ENCODE peak calls at places on chromosomes 12 and 14, in ten cellular contexts. One of them, this sample, is unnamed.

GRCh38 chr12:89245090-89245489 is 107.2 kb downstream of the DUSP6 start:
- DNase-seq in colonic mucosa: no peak
- DNase-seq in upper lobe of right lung: no peak
- DNase-seq in left ventricle myocardium inferior: no peak
- DNase-seq in BE2C: no peak
- DNase-seq in Peyer's patch: no peak
- DNase-seq in fibroblast of pulmonary artery: peak; percentile 54
- DNase-seq in stomach: no peak
- DNase-seq in choroid plexus epithelial cell: peak; percentile 60
- DNase-seq in tibial nerve: no peak
- DNase-seq in this sample: peak; percentile 80

GRCh38 chr14:81165188-81165587 is 55.6 kb downstream of the GTF2A1 start:
- DNase-seq in fibroblast of pulmonary artery: peak; percentile 32
- DNase-seq in upper lobe of right lung: no peak
- DNase-seq in tibial nerve: no peak
- DNase-seq in left ventricle myocardium inferior: no peak
- DNase-seq in stomach: no peak
- DNase-seq in choroid plexus epithelial cell: no peak
- DNase-seq in colonic mucosa: no peak
- DNase-seq in Peyer's patch: no peak
- DNase-seq in BE2C: no peak
- DNase-seq in this sample: no peak

GRCh38 chr12:93158065-93158843 is 219.5 kb upstream of the NUDT4 start:
- DNase-seq in choroid plexus epithelial cell: no peak
- DNase-seq in stomach: no peak
- DNase-seq in Peyer's patch: no peak
- DNase-seq in upper lobe of right lung: no peak
- DNase-seq in colonic mucosa: no peak
- DNase-seq in BE2C: no peak
- DNase-seq in left ventricle myocardium inferior: no peak
- DNase-seq in tibial nerve: no peak
- DNase-seq in fibroblast of pulmonary artery: no peak
- DNase-seq in this sample: no peak

GRCh38 chr14:52473557-52473956 is 78.7 kb downstream of the TXNDC16 start:
- DNase-seq in upper lobe of right lung: no peak
- DNase-seq in Peyer's patch: no peak
- DNase-seq in colonic mucosa: no peak
- DNase-seq in fibroblast of pulmonary artery: peak; percentile 71
- DNase-seq in left ventricle myocardium inferior: no peak
- DNase-seq in tibial nerve: no peak
- DNase-seq in stomach: no peak
- DNase-seq in BE2C: no peak
- DNase-seq in choroid plexus epithelial cell: peak; percentile 76
- DNase-seq in this sample: peak; percentile 62

GRCh38 chr14:42683690-42684089 is 1077.0 kb downstream of the LRFN5 start:
- DNase-seq in stomach: no peak
- DNase-seq in colonic mucosa: no peak
- DNase-seq in choroid plexus epithelial cell: no peak
- DNase-seq in Peyer's patch: no peak
- DNase-seq in BE2C: no peak
- DNase-seq in fibroblast of pulmonary artery: peak; percentile 21
- DNase-seq in upper lobe of right lung: no peak
- DNase-seq in tibial nerve: no peak
- DNase-seq in left ventricle myocardium inferior: no peak
- DNase-seq in this sample: no peak

GRCh38 chr14:76775159-76775694 is 14.0 kb downstream of the VASH1 start:
- DNase-seq in Peyer's patch: peak; percentile 8
- DNase-seq in left ventricle myocardium inferior: no peak
- DNase-seq in tibial nerve: no peak
- DNase-seq in fibroblast of pulmonary artery: no peak
- DNase-seq in upper lobe of right lung: no peak
- DNase-seq in BE2C: no peak
- DNase-seq in stomach: no peak
- DNase-seq in colonic mucosa: no peak
- DNase-seq in choroid plexus epithelial cell: no peak
- DNase-seq in this sample: no peak

GRCh38 chr12:11838403-11838802 is 188.9 kb downstream of the ETV6 start:
- DNase-seq in fibroblast of pulmonary artery: no peak
- DNase-seq in BE2C: no peak
- DNase-seq in upper lobe of right lung: no peak
- DNase-seq in colonic mucosa: no peak
- DNase-seq in choroid plexus epithelial cell: no peak
- DNase-seq in tibial nerve: no peak
- DNase-seq in stomach: no peak
- DNase-seq in Peyer's patch: no peak
- DNase-seq in left ventricle myocardium inferior: no peak
- DNase-seq in this sample: no peak

GRCh38 chr12:51395283-51396230 is 4.4 kb upstream of the GALNT6 start:
- DNase-seq in upper lobe of right lung: no peak
- DNase-seq in left ventricle myocardium inferior: no peak
- DNase-seq in BE2C: no peak
- DNase-seq in fibroblast of pulmonary artery: no peak
- DNase-seq in Peyer's patch: no peak
- DNase-seq in colonic mucosa: no peak
- DNase-seq in choroid plexus epithelial cell: no peak
- DNase-seq in stomach: no peak
- DNase-seq in tibial nerve: no peak
- DNase-seq in this sample: no peak

GRCh38 chr14:90615444-90616095 is 200.7 kb downstream of the TTC7B start:
- DNase-seq in stomach: no peak
- DNase-seq in Peyer's patch: no peak
- DNase-seq in colonic mucosa: no peak
- DNase-seq in BE2C: peak; percentile 39
- DNase-seq in tibial nerve: no peak
- DNase-seq in choroid plexus epithelial cell: no peak
- DNase-seq in fibroblast of pulmonary artery: no peak
- DNase-seq in left ventricle myocardium inferior: no peak
- DNase-seq in upper lobe of right lung: peak; percentile 41
- DNase-seq in this sample: no peak

GRCh38 chr14:71396050-71396677 is 488.9 kb downstream of the PCNX1 start:
- DNase-seq in tibial nerve: no peak
- DNase-seq in colonic mucosa: no peak
- DNase-seq in upper lobe of right lung: no peak
- DNase-seq in left ventricle myocardium inferior: no peak
- DNase-seq in choroid plexus epithelial cell: no peak
- DNase-seq in stomach: no peak
- DNase-seq in fibroblast of pulmonary artery: no peak
- DNase-seq in BE2C: no peak
- DNase-seq in Peyer's patch: no peak
- DNase-seq in this sample: no peak

GRCh38 chr14:61644834-61645233 is 50.5 kb upstream of the HIF1A start:
- DNase-seq in tibial nerve: no peak
- DNase-seq in upper lobe of right lung: no peak
- DNase-seq in choroid plexus epithelial cell: peak; percentile 54
- DNase-seq in Peyer's patch: peak; percentile 39
- DNase-seq in left ventricle myocardium inferior: no peak
- DNase-seq in colonic mucosa: no peak
- DNase-seq in stomach: no peak
- DNase-seq in BE2C: peak; percentile 73
- DNase-seq in fibroblast of pulmonary artery: no peak
- DNase-seq in this sample: no peak

GRCh38 chr14:27056586-27056985 is 458.8 kb upstream of the NOVA1 start:
- DNase-seq in Peyer's patch: no peak
- DNase-seq in stomach: no peak
- DNase-seq in choroid plexus epithelial cell: no peak
- DNase-seq in colonic mucosa: no peak
- DNase-seq in BE2C: no peak
- DNase-seq in upper lobe of right lung: no peak
- DNase-seq in fibroblast of pulmonary artery: no peak
- DNase-seq in left ventricle myocardium inferior: no peak
- DNase-seq in tibial nerve: no peak
- DNase-seq in this sample: no peak

GRCh38 chr14:40601063-40601462 is 1005.6 kb upstream of the LRFN5 start:
- DNase-seq in BE2C: no peak
- DNase-seq in left ventricle myocardium inferior: no peak
- DNase-seq in Peyer's patch: no peak
- DNase-seq in upper lobe of right lung: no peak
- DNase-seq in colonic mucosa: no peak
- DNase-seq in tibial nerve: no peak
- DNase-seq in choroid plexus epithelial cell: no peak
- DNase-seq in stomach: no peak
- DNase-seq in fibroblast of pulmonary artery: no peak
- DNase-seq in this sample: no peak

GRCh38 chr14:77593501-77593911 is 22.9 kb downstream of the SPTLC2 start:
- DNase-seq in left ventricle myocardium inferior: no peak
- DNase-seq in colonic mucosa: no peak
- DNase-seq in choroid plexus epithelial cell: peak; percentile 55
- DNase-seq in stomach: no peak
- DNase-seq in fibroblast of pulmonary artery: peak; percentile 29
- DNase-seq in BE2C: no peak
- DNase-seq in upper lobe of right lung: no peak
- DNase-seq in tibial nerve: no peak
- DNase-seq in Peyer's patch: no peak
- DNase-seq in this sample: peak; percentile 36

GRCh38 chr12:62769076-62769619 is 165.8 kb downstream of the PPM1H start:
- DNase-seq in BE2C: no peak
- DNase-seq in upper lobe of right lung: no peak
- DNase-seq in stomach: no peak
- DNase-seq in choroid plexus epithelial cell: no peak
- DNase-seq in tibial nerve: no peak
- DNase-seq in colonic mucosa: no peak
- DNase-seq in left ventricle myocardium inferior: no peak
- DNase-seq in Peyer's patch: no peak
- DNase-seq in fibroblast of pulmonary artery: no peak
- DNase-seq in this sample: no peak

GRCh38 chr12:59600174-59600573 is 4.3 kb downstream of the SLC16A7 start:
- DNase-seq in Peyer's patch: no peak
- DNase-seq in choroid plexus epithelial cell: no peak
- DNase-seq in fibroblast of pulmonary artery: peak; percentile 11
- DNase-seq in colonic mucosa: no peak
- DNase-seq in upper lobe of right lung: no peak
- DNase-seq in BE2C: no peak
- DNase-seq in stomach: no peak
- DNase-seq in tibial nerve: no peak
- DNase-seq in left ventricle myocardium inferior: no peak
- DNase-seq in this sample: peak; percentile 16

GRCh38 chr14:97602438-97603117 is 805.4 kb downstream of the VRK1 start:
- DNase-seq in BE2C: no peak
- DNase-seq in choroid plexus epithelial cell: no peak
- DNase-seq in colonic mucosa: no peak
- DNase-seq in left ventricle myocardium inferior: no peak
- DNase-seq in tibial nerve: no peak
- DNase-seq in stomach: no peak
- DNase-seq in fibroblast of pulmonary artery: no peak
- DNase-seq in Peyer's patch: peak; percentile 66
- DNase-seq in upper lobe of right lung: no peak
- DNase-seq in this sample: no peak

GRCh38 chr12:9329019-9329418 is 120.8 kb upstream of the PZP start:
- DNase-seq in Peyer's patch: no peak
- DNase-seq in stomach: no peak
- DNase-seq in choroid plexus epithelial cell: no peak
- DNase-seq in left ventricle myocardium inferior: no peak
- DNase-seq in upper lobe of right lung: no peak
- DNase-seq in tibial nerve: no peak
- DNase-seq in BE2C: no peak
- DNase-seq in colonic mucosa: no peak
- DNase-seq in fibroblast of pulmonary artery: no peak
- DNase-seq in this sample: no peak
- TF ChIP-seq CTCF in Peyer's patch: no peak
- TF ChIP-seq CTCF in stomach: no peak
- TF ChIP-seq CTCF in choroid plexus epithelial cell: no peak
- TF ChIP-seq CTCF in left ventricle myocardium inferior: no peak
- TF ChIP-seq CTCF in upper lobe of right lung: no peak
- TF ChIP-seq CTCF in tibial nerve: no peak
- TF ChIP-seq CTCF in BE2C: no peak
- TF ChIP-seq CTCF in colonic mucosa: no peak
- TF ChIP-seq CTCF in fibroblast of pulmonary artery: no peak
- TF ChIP-seq CTCF in this sample: no peak

DNA sequence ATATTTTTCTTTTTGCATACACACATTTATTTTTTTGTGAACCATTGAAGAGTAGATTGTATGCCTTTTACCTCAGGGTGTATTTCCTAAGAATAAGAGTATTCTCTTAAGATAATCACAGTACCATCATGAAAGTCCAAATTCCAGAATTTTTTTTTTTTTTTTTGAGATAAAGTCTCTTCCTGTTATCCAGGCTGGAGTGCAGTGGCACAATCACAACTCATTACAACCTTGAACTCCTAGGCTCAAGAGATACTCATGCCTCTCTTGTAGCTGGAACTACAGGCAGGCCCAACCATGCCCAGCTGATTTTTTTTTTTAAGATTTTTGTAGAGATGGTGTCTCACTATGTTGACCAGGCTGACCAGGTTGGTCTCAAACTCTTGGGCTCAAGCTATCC is 10.9 kb downstream of the FRS2 start:
- DNase-seq in colonic mucosa: no peak
- DNase-seq in tibial nerve: no peak
- DNase-seq in BE2C: no peak
- DNase-seq in upper lobe of right lung: no peak
- DNase-seq in fibroblast of pulmonary artery: no peak
- DNase-seq in choroid plexus epithelial cell: no peak
- DNase-seq in stomach: no peak
- DNase-seq in Peyer's patch: no peak
- DNase-seq in left ventricle myocardium inferior: no peak
- DNase-seq in this sample: no peak
- H3K4me3 ChIP-seq in colonic mucosa: no peak overlapping the region
- H3K4me3 ChIP-seq in tibial nerve: no peak overlapping the region
- H3K4me3 ChIP-seq in BE2C: no peak overlapping the region
- H3K4me3 ChIP-seq in upper lobe of right lung: no peak overlapping the region
- H3K4me3 ChIP-seq in fibroblast of pulmonary artery: no peak overlapping the region
- H3K4me3 ChIP-seq in choroid plexus epithelial cell: no peak overlapping the region
- H3K4me3 ChIP-seq in stomach: no peak overlapping the region
- H3K4me3 ChIP-seq in Peyer's patch: no peak overlapping the region
- H3K4me3 ChIP-seq in left ventricle myocardium inferior: no peak overlapping the region
- H3K4me3 ChIP-seq in this sample: no peak overlapping the region

DNA sequence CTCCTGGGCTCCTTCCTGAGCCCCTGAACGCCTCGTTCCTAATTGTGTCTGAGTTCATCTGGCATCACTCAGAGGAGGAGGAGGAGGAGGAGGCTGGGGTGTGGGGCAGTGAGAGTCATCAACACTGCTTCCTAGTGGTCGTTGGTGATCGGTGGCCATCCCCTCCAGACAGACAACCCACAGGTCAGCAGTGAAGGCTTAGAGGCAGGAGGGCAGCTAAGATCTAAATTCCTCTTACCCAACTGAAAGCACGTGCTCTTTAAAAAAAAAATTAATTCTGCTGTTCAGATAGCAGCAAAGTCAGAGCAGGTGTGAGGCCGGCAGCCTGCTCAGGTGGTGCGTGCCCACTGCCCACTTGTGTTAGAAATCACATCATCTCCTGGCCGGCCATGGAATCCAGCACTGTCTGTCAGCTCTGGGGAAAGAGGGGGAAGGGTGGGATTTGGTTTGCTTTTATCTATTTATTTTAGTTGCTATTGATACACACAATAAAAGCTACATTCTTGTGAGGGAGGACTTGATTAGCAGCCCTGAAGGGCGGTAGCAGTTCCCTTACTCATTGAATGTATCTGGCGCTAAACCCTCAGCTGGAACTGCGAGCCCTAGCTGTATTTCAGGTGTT is 46.6 kb downstream of the PPP2R5C start:
- DNase-seq in Peyer's patch: no peak
- DNase-seq in stomach: no peak
- DNase-seq in BE2C: peak; percentile 81
- DNase-seq in tibial nerve: no peak
- DNase-seq in colonic mucosa: no peak
- DNase-seq in fibroblast of pulmonary artery: no peak
- DNase-seq in choroid plexus epithelial cell: no peak
- DNase-seq in upper lobe of right lung: no peak
- DNase-seq in left ventricle myocardium inferior: no peak
- DNase-seq in this sample: no peak
- TF ChIP-seq CTCF in Peyer's patch: no peak
- TF ChIP-seq CTCF in stomach: no peak
- TF ChIP-seq CTCF in BE2C: peak; percentile 60
- TF ChIP-seq CTCF in tibial nerve: no peak
- TF ChIP-seq CTCF in colonic mucosa: no peak
- TF ChIP-seq CTCF in fibroblast of pulmonary artery: no peak
- TF ChIP-seq CTCF in choroid plexus epithelial cell: no peak
- TF ChIP-seq CTCF in upper lobe of right lung: no peak
- TF ChIP-seq CTCF in left ventricle myocardium inferior: no peak
- TF ChIP-seq CTCF in this sample: no peak

GRCh38 chr14:99026471-99026870 is 245.5 kb downstream of the BCL11B start:
- DNase-seq in left ventricle myocardium inferior: no peak
- DNase-seq in fibroblast of pulmonary artery: no peak
- DNase-seq in colonic mucosa: no peak
- DNase-seq in BE2C: peak; percentile 21
- DNase-seq in stomach: no peak
- DNase-seq in Peyer's patch: no peak
- DNase-seq in choroid plexus epithelial cell: no peak
- DNase-seq in tibial nerve: no peak
- DNase-seq in upper lobe of right lung: no peak
- DNase-seq in this sample: no peak
- H3K4me3 ChIP-seq in left ventricle myocardium inferior: no peak overlapping the region
- H3K4me3 ChIP-seq in fibroblast of pulmonary artery: no peak overlapping the region
- H3K4me3 ChIP-seq in colonic mucosa: no peak overlapping the region
- H3K4me3 ChIP-seq in BE2C: no peak overlapping the region
- H3K4me3 ChIP-seq in stomach: no peak overlapping the region
- H3K4me3 ChIP-seq in Peyer's patch: no peak overlapping the region
- H3K4me3 ChIP-seq in choroid plexus epithelial cell: no peak overlapping the region
- H3K4me3 ChIP-seq in tibial nerve: no peak overlapping the region
- H3K4me3 ChIP-seq in upper lobe of right lung: no peak overlapping the region
- H3K4me3 ChIP-seq in this sample: no peak overlapping the region